ENCODE peak calls at places on chromosomes 12 and 14, in six cellular contexts. One of them, this sample, is unnamed. For H3K4me1, the result is how much of the 10 kb centered on the place peaks cover.

GRCh38 chr12:89245090-89245489 is 107.2 kb downstream of the DUSP6 start:
- DNase-seq in colonic mucosa: no peak
- DNase-seq in GM23248: peak
- DNase-seq in body of pancreas: no peak
- DNase-seq in heart right ventricle: no peak
- DNase-seq in effector memory CD4-positive, alpha-beta T cell: no peak
- DNase-seq in this sample: no peak

GRCh38 chr12:67651380-67651695 is 2.8 kb downstream of the DYRK2 start:
- DNase-seq in effector memory CD4-positive, alpha-beta T cell: no peak
- DNase-seq in GM23248: peak
- DNase-seq in body of pancreas: no peak
- DNase-seq in colonic mucosa: peak
- DNase-seq in heart right ventricle: no peak
- DNase-seq in this sample: no peak

GRCh38 chr12:818733-819132 is 66.4 kb downstream of the WNK1 start:
- DNase-seq in colonic mucosa: no peak
- DNase-seq in effector memory CD4-positive, alpha-beta T cell: no peak
- DNase-seq in GM23248: peak
- DNase-seq in body of pancreas: no peak
- DNase-seq in heart right ventricle: no peak
- DNase-seq in this sample: no peak

GRCh38 chr12:113071063-113071426 is 14.5 kb downstream of the DTX1 start:
- DNase-seq in GM23248: no peak
- DNase-seq in effector memory CD4-positive, alpha-beta T cell: no peak
- DNase-seq in heart right ventricle: no peak
- DNase-seq in body of pancreas: no peak
- DNase-seq in colonic mucosa: no peak
- DNase-seq in this sample: no peak

GRCh38 chr12:28905220-28905940 is 243.7 kb upstream of the FAR2 start:
- DNase-seq in body of pancreas: no peak
- DNase-seq in heart right ventricle: no peak
- DNase-seq in colonic mucosa: no peak
- DNase-seq in GM23248: peak
- DNase-seq in effector memory CD4-positive, alpha-beta T cell: no peak
- DNase-seq in this sample: no peak

GRCh38 chr14:65840786-65841185 is 428.3 kb downstream of the FUT8 start:
- DNase-seq in heart right ventricle: no peak
- DNase-seq in GM23248: peak
- DNase-seq in effector memory CD4-positive, alpha-beta T cell: no peak
- DNase-seq in colonic mucosa: no peak
- DNase-seq in body of pancreas: no peak
- DNase-seq in this sample: no peak

GRCh38 chr12:62909340-62909739 is 25.6 kb downstream of the PPM1H start:
- DNase-seq in GM23248: no peak
- DNase-seq in heart right ventricle: no peak
- DNase-seq in effector memory CD4-positive, alpha-beta T cell: no peak
- DNase-seq in colonic mucosa: no peak
- DNase-seq in body of pancreas: no peak
- DNase-seq in this sample: no peak

GRCh38 chr12:121955258-121956040 is 37.1 kb downstream of the CFAP251 start:
- DNase-seq in effector memory CD4-positive, alpha-beta T cell: no peak
- DNase-seq in colonic mucosa: no peak
- DNase-seq in GM23248: peak
- DNase-seq in body of pancreas: no peak
- DNase-seq in heart right ventricle: no peak
- DNase-seq in this sample: no peak

GRCh38 chr14:46734287-46734686 is 82.7 kb upstream of the RPL10L start:
- DNase-seq in GM23248: no peak
- DNase-seq in body of pancreas: no peak
- DNase-seq in colonic mucosa: peak
- DNase-seq in effector memory CD4-positive, alpha-beta T cell: no peak
- DNase-seq in heart right ventricle: no peak
- DNase-seq in this sample: peak

GRCh38 chr14:34234258-34234657 is 227.8 kb downstream of the SPTSSA start:
- DNase-seq in effector memory CD4-positive, alpha-beta T cell: no peak
- DNase-seq in GM23248: no peak
- DNase-seq in body of pancreas: no peak
- DNase-seq in colonic mucosa: no peak
- DNase-seq in heart right ventricle: peak
- DNase-seq in this sample: no peak

GRCh38 chr12:26767116-26767515 is 65.9 kb downstream of the ITPR2 start:
- DNase-seq in heart right ventricle: no peak
- DNase-seq in colonic mucosa: no peak
- DNase-seq in body of pancreas: no peak
- DNase-seq in GM23248: no peak
- DNase-seq in effector memory CD4-positive, alpha-beta T cell: no peak
- DNase-seq in this sample: no peak

GRCh38 chr12:63129927-63130326 is 21.1 kb downstream of the AVPR1A start:
- DNase-seq in body of pancreas: no peak
- DNase-seq in effector memory CD4-positive, alpha-beta T cell: no peak
- DNase-seq in heart right ventricle: no peak
- DNase-seq in colonic mucosa: no peak
- DNase-seq in GM23248: no peak
- DNase-seq in this sample: no peak

GRCh38 chr12:9724023-9724422 is 8.9 kb downstream of the CLECL1 start:
- DNase-seq in GM23248: no peak
- DNase-seq in heart right ventricle: no peak
- DNase-seq in body of pancreas: no peak
- DNase-seq in colonic mucosa: no peak
- DNase-seq in effector memory CD4-positive, alpha-beta T cell: no peak
- DNase-seq in this sample: no peak

GRCh38 chr12:65817866-65818265 is 6.4 kb upstream of the HMGA2 start:
- DNase-seq in body of pancreas: no peak
- DNase-seq in effector memory CD4-positive, alpha-beta T cell: no peak
- DNase-seq in heart right ventricle: no peak
- DNase-seq in colonic mucosa: no peak
- DNase-seq in GM23248: no peak
- DNase-seq in this sample: no peak

GRCh38 chr12:88553941-88554658 is 26.2 kb downstream of the KITLG start:
- DNase-seq in body of pancreas: peak
- DNase-seq in colonic mucosa: no peak
- DNase-seq in GM23248: peak
- DNase-seq in effector memory CD4-positive, alpha-beta T cell: no peak
- DNase-seq in heart right ventricle: no peak
- DNase-seq in this sample: no peak

GRCh38 chr14:76011959-76012802 is 26.6 kb downstream of the IFT43 start:
- DNase-seq in colonic mucosa: no peak
- DNase-seq in body of pancreas: peak
- DNase-seq in heart right ventricle: peak
- DNase-seq in effector memory CD4-positive, alpha-beta T cell: no peak
- DNase-seq in GM23248: no peak
- DNase-seq in this sample: no peak

GRCh38 chr12:98162906-98163678 is 352.3 kb upstream of the TMPO start:
- DNase-seq in colonic mucosa: no peak
- DNase-seq in heart right ventricle: no peak
- DNase-seq in GM23248: no peak
- DNase-seq in effector memory CD4-positive, alpha-beta T cell: no peak
- DNase-seq in body of pancreas: no peak
- DNase-seq in this sample: no peak

GRCh38 chr14:40139657-40140056 is 707.4 kb upstream of the FBXO33 start:
- DNase-seq in colonic mucosa: no peak
- DNase-seq in body of pancreas: no peak
- DNase-seq in heart right ventricle: no peak
- DNase-seq in GM23248: no peak
- DNase-seq in effector memory CD4-positive, alpha-beta T cell: no peak
- DNase-seq in this sample: no peak

GRCh38 chr14:50062438-50063039 is 53.8 kb downstream of the VCPKMT start:
- DNase-seq in body of pancreas: peak
- DNase-seq in GM23248: peak
- DNase-seq in effector memory CD4-positive, alpha-beta T cell: peak
- DNase-seq in colonic mucosa: peak
- DNase-seq in heart right ventricle: no peak
- DNase-seq in this sample: peak

GRCh38 chr14:100372357-100373048 is 49.4 kb downstream of the SLC25A47 start:
- DNase-seq in heart right ventricle: no peak
- DNase-seq in colonic mucosa: no peak
- DNase-seq in GM23248: no peak
- DNase-seq in effector memory CD4-positive, alpha-beta T cell: no peak
- DNase-seq in body of pancreas: no peak
- DNase-seq in this sample: no peak

GRCh38 chr12:49664591-49665146 is 41.3 kb downstream of the PRPF40B start:
- DNase-seq in heart right ventricle: no peak
- DNase-seq in colonic mucosa: no peak
- DNase-seq in body of pancreas: no peak
- DNase-seq in effector memory CD4-positive, alpha-beta T cell: no peak
- DNase-seq in GM23248: peak
- DNase-seq in this sample: no peak

GRCh38 chr14:59358774-59359173 is 106.4 kb downstream of the GPR135 start:
- DNase-seq in colonic mucosa: peak
- DNase-seq in heart right ventricle: no peak
- DNase-seq in effector memory CD4-positive, alpha-beta T cell: no peak
- DNase-seq in GM23248: no peak
- DNase-seq in body of pancreas: no peak
- DNase-seq in this sample: no peak
- H3K4me1 ChIP-seq in colonic mucosa: under half
- H3K4me1 ChIP-seq in heart right ventricle: half or more
- H3K4me1 ChIP-seq in effector memory CD4-positive, alpha-beta T cell: under half
- H3K4me1 ChIP-seq in GM23248: half or more
- H3K4me1 ChIP-seq in body of pancreas: under half
- H3K4me1 ChIP-seq in this sample: under half

DNA sequence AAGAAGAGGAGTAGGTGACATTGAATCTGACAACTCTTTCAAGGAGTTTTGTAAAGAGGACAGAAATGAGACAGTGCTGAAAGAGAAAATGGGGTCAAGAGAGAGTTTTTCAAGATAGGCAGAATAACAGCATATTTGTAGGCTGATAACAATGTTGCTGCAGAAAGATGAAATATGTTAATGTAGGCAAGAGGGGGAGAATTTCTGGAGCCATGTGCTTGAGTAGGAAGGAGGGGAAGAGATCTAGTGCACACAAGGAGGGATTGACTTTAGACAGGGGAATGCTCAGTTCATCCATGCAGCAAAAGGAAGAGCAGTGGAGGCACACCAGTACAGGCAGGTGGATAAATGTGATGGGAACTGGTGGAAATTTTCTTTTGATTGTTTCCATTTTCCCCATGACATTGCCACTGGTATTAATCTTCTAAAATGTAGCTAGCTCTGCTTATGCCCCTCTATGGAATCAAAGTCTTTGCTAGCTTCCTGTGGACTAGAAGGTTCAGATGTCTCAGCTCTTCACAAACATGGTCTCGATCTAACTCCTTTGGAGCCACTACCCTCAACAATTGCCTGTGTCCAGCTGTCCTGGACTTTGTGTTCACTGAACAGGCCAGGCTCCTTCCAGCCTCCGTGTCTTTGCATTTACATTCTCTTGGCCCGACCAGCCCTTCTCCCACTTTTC is 9.1 kb downstream of the PROX2 start:
- DNase-seq in colonic mucosa: no peak
- DNase-seq in body of pancreas: no peak
- DNase-seq in effector memory CD4-positive, alpha-beta T cell: no peak
- DNase-seq in GM23248: no peak
- DNase-seq in heart right ventricle: no peak
- DNase-seq in this sample: no peak
- H3K4me1 ChIP-seq in colonic mucosa: under half
- H3K4me1 ChIP-seq in body of pancreas: under half
- H3K4me1 ChIP-seq in effector memory CD4-positive, alpha-beta T cell: under half
- H3K4me1 ChIP-seq in GM23248: under half
- H3K4me1 ChIP-seq in heart right ventricle: under half
- H3K4me1 ChIP-seq in this sample: under half

DNA sequence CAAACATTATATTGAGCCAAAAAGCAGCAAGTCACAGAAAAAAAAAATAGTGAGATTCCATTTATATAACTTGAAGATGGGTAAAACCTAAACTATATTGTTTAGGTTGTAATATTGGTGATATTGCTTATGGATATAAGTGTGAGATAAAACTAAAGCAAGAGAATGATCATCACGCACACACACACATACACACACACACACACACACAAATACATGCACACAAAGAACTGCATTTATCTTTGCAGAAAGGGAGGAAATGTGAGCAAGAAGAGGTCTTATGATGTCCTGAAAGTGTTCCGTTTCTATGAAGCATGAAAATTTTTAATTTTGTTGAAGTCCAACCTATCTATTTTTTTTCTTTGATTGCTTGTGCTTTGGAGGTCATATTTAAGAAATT is 16.4 kb upstream of the AMN1 start:
- DNase-seq in effector memory CD4-positive, alpha-beta T cell: no peak
- DNase-seq in colonic mucosa: no peak
- DNase-seq in heart right ventricle: no peak
- DNase-seq in body of pancreas: no peak
- DNase-seq in GM23248: no peak
- DNase-seq in this sample: no peak
- H3K4me1 ChIP-seq in effector memory CD4-positive, alpha-beta T cell: under half
- H3K4me1 ChIP-seq in colonic mucosa: under half
- H3K4me1 ChIP-seq in heart right ventricle: under half
- H3K4me1 ChIP-seq in body of pancreas: under half
- H3K4me1 ChIP-seq in GM23248: under half
- H3K4me1 ChIP-seq in this sample: under half

DNA sequence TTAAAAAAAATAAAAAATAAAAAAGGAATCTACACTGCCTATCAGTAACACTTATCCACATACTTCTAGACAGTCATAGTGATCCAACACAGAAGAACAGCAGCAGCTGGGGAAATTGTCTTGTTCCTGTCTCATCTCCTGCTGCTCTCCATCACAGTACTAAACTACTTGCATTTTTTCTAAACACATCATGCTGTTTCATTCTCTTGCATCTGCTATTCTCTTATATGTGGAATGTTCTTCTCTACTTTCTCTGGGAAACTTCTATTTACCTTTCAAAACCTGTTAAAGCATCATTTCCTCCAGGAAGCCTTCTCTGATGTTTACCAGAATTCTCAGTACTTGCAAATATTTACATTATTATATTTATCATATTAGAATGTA is 57.0 kb downstream of the ATF7 start:
- DNase-seq in effector memory CD4-positive, alpha-beta T cell: no peak
- DNase-seq in heart right ventricle: no peak
- DNase-seq in GM23248: peak
- DNase-seq in colonic mucosa: no peak
- DNase-seq in body of pancreas: no peak
- DNase-seq in this sample: no peak
- H3K4me1 ChIP-seq in effector memory CD4-positive, alpha-beta T cell: under half
- H3K4me1 ChIP-seq in heart right ventricle: under half
- H3K4me1 ChIP-seq in GM23248: under half
- H3K4me1 ChIP-seq in colonic mucosa: under half
- H3K4me1 ChIP-seq in body of pancreas: under half
- H3K4me1 ChIP-seq in this sample: under half